ENCODE peak calls at places on chromosomes 12 and 14, in six cellular contexts. One of them, this sample, is unnamed.

GRCh38 chr14:86003998-86004397 is 474.1 kb downstream of the FLRT2 start:
- DNase-seq in tibial artery: no peak
- DNase-seq in AG04450: no peak
- DNase-seq in foreskin keratinocyte: no peak
- DNase-seq in left lung: no peak
- DNase-seq in astrocyte of the cerebellum: no peak
- DNase-seq in this sample: peak

GRCh38 chr12:50221228-50222008 is 54.2 kb upstream of the CERS5 start:
- DNase-seq in AG04450: peak
- DNase-seq in foreskin keratinocyte: no peak
- DNase-seq in tibial artery: no peak
- DNase-seq in left lung: no peak
- DNase-seq in astrocyte of the cerebellum: peak
- DNase-seq in this sample: peak

GRCh38 chr12:90024261-90024660 is 315.6 kb upstream of the ATP2B1 start:
- DNase-seq in left lung: no peak
- DNase-seq in foreskin keratinocyte: no peak
- DNase-seq in AG04450: peak
- DNase-seq in astrocyte of the cerebellum: no peak
- DNase-seq in tibial artery: no peak
- DNase-seq in this sample: no peak

GRCh38 chr14:101590062-101590461 is 28.8 kb downstream of the DIO3 start:
- DNase-seq in left lung: peak
- DNase-seq in AG04450: no peak
- DNase-seq in astrocyte of the cerebellum: no peak
- DNase-seq in foreskin keratinocyte: no peak
- DNase-seq in tibial artery: no peak
- DNase-seq in this sample: no peak

GRCh38 chr12:92185052-92185451 is 39.4 kb upstream of the BTG1 start:
- DNase-seq in AG04450: no peak
- DNase-seq in foreskin keratinocyte: no peak
- DNase-seq in astrocyte of the cerebellum: no peak
- DNase-seq in left lung: no peak
- DNase-seq in tibial artery: no peak
- DNase-seq in this sample: no peak

GRCh38 chr12:58169826-58170225 is 228.5 kb downstream of the ATP23 start:
- DNase-seq in astrocyte of the cerebellum: no peak
- DNase-seq in AG04450: no peak
- DNase-seq in tibial artery: no peak
- DNase-seq in left lung: no peak
- DNase-seq in foreskin keratinocyte: no peak
- DNase-seq in this sample: no peak

GRCh38 chr12:76680940-76681339 is 83.0 kb upstream of the ZDHHC17 start:
- DNase-seq in tibial artery: no peak
- DNase-seq in left lung: no peak
- DNase-seq in foreskin keratinocyte: no peak
- DNase-seq in AG04450: peak
- DNase-seq in astrocyte of the cerebellum: no peak
- DNase-seq in this sample: no peak

GRCh38 chr12:113469893-113470743 is 1.6 kb downstream of the LHX5 start:
- DNase-seq in tibial artery: no peak
- DNase-seq in AG04450: no peak
- DNase-seq in foreskin keratinocyte: no peak
- DNase-seq in left lung: no peak
- DNase-seq in astrocyte of the cerebellum: no peak
- DNase-seq in this sample: no peak

DNA sequence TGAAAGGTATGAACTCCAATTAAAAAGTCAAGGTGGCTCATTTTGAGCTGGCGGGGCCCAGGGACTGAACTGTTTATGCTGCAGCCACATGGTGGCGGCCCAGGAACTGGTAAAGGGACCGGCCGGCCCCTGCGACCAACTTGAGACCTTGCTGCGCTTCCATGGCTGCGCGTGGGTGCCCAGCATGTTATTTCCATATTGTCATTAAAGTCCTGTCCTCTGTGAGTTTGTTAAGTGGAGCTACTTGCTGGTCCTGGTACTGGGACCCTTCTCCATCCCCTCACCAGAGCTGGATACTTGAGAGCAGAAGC is 62.3 kb downstream of the BEGAIN start:
- DNase-seq in left lung: peak
- DNase-seq in AG04450: no peak
- DNase-seq in tibial artery: peak
- DNase-seq in foreskin keratinocyte: no peak
- DNase-seq in astrocyte of the cerebellum: no peak
- DNase-seq in this sample: no peak
- TF ChIP-seq CTCF in left lung: no peak
- TF ChIP-seq CTCF in AG04450: peak
- TF ChIP-seq CTCF in tibial artery: no peak
- TF ChIP-seq CTCF in foreskin keratinocyte: peak
- TF ChIP-seq CTCF in astrocyte of the cerebellum: peak
- TF ChIP-seq CTCF in this sample: no peak

DNA sequence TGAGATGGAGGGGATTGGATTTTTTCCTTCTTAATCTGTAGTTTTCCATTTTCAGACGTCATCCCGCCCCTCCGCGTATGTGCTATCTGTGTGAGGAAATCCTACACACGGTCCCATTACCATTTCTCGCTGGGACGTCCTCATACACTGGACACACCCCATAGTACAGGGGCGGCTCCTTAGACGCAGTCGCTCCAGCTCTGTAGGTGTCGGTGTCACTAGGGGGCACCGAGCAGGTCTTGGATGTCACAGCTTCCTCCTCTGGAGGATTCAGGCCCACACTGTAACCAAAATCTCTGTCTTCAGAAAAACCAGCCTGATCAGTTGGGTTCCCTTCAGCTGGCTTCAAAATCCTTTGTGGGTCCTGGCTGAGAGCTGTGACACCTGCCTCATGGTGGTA is 7.1 kb downstream of the ANKLE2 start:
- DNase-seq in left lung: peak
- DNase-seq in astrocyte of the cerebellum: no peak
- DNase-seq in AG04450: no peak
- DNase-seq in tibial artery: no peak
- DNase-seq in foreskin keratinocyte: no peak
- DNase-seq in this sample: no peak
- TF ChIP-seq CTCF in left lung: no peak
- TF ChIP-seq CTCF in astrocyte of the cerebellum: no peak
- TF ChIP-seq CTCF in AG04450: no peak
- TF ChIP-seq CTCF in tibial artery: no peak
- TF ChIP-seq CTCF in foreskin keratinocyte: no peak
- TF ChIP-seq CTCF in this sample: no peak

GRCh38 chr12:13536219-13536910 is 339.8 kb downstream of the EMP1 start:
- DNase-seq in astrocyte of the cerebellum: no peak
- DNase-seq in left lung: no peak
- DNase-seq in foreskin keratinocyte: no peak
- DNase-seq in tibial artery: no peak
- DNase-seq in AG04450: no peak
- DNase-seq in this sample: no peak
- TF ChIP-seq CTCF in astrocyte of the cerebellum: no peak
- TF ChIP-seq CTCF in left lung: no peak
- TF ChIP-seq CTCF in foreskin keratinocyte: no peak
- TF ChIP-seq CTCF in tibial artery: no peak
- TF ChIP-seq CTCF in AG04450: no peak
- TF ChIP-seq CTCF in this sample: no peak

GRCh38 chr14:97777622-97778021 is 980.4 kb downstream of the VRK1 start:
- DNase-seq in foreskin keratinocyte: no peak
- DNase-seq in left lung: no peak
- DNase-seq in tibial artery: no peak
- DNase-seq in astrocyte of the cerebellum: no peak
- DNase-seq in AG04450: no peak
- DNase-seq in this sample: no peak
- TF ChIP-seq CTCF in foreskin keratinocyte: no peak
- TF ChIP-seq CTCF in left lung: no peak
- TF ChIP-seq CTCF in tibial artery: no peak
- TF ChIP-seq CTCF in astrocyte of the cerebellum: no peak
- TF ChIP-seq CTCF in AG04450: no peak
- TF ChIP-seq CTCF in this sample: no peak

GRCh38 chr12:93563807-93564538 is 8.5 kb upstream of the SOCS2 start:
- DNase-seq in foreskin keratinocyte: no peak
- DNase-seq in astrocyte of the cerebellum: no peak
- DNase-seq in left lung: no peak
- DNase-seq in tibial artery: no peak
- DNase-seq in AG04450: no peak
- DNase-seq in this sample: peak
- TF ChIP-seq CTCF in foreskin keratinocyte: peak
- TF ChIP-seq CTCF in astrocyte of the cerebellum: peak
- TF ChIP-seq CTCF in left lung: no peak
- TF ChIP-seq CTCF in tibial artery: no peak
- TF ChIP-seq CTCF in AG04450: peak
- TF ChIP-seq CTCF in this sample: peak

DNA sequence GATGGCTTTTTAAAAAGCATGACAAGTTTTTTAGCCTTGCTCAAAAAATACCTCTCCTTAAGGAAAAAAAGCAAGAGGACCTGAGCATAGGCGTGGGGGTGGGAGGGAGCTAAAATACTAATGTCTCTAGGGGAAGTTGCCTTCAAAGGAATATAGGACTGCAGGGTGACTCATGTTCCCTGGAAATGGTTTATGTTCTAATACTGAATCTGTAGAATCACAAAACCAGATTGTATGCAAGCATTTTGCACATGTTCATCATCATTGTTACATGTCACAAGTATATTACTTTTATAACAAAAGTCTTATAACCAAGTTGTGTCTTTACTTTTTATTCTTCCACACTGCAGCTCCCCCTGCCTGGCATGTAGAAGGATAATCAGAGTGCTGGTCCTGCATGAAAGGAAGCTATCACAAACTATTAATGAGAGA is 36.6 kb downstream of the GPR135 start:
- DNase-seq in left lung: no peak
- DNase-seq in tibial artery: no peak
- DNase-seq in astrocyte of the cerebellum: peak
- DNase-seq in AG04450: peak
- DNase-seq in foreskin keratinocyte: no peak
- DNase-seq in this sample: peak
- TF ChIP-seq CTCF in left lung: no peak
- TF ChIP-seq CTCF in tibial artery: peak
- TF ChIP-seq CTCF in astrocyte of the cerebellum: peak
- TF ChIP-seq CTCF in AG04450: peak
- TF ChIP-seq CTCF in foreskin keratinocyte: peak
- TF ChIP-seq CTCF in this sample: no peak

GRCh38 chr12:101117842-101118241 is 92.2 kb downstream of the SLC5A8 start:
- DNase-seq in left lung: no peak
- DNase-seq in tibial artery: no peak
- DNase-seq in AG04450: no peak
- DNase-seq in foreskin keratinocyte: no peak
- DNase-seq in astrocyte of the cerebellum: no peak
- DNase-seq in this sample: no peak
- TF ChIP-seq CTCF in left lung: no peak
- TF ChIP-seq CTCF in tibial artery: no peak
- TF ChIP-seq CTCF in AG04450: no peak
- TF ChIP-seq CTCF in foreskin keratinocyte: no peak
- TF ChIP-seq CTCF in astrocyte of the cerebellum: no peak
- TF ChIP-seq CTCF in this sample: no peak

DNA sequence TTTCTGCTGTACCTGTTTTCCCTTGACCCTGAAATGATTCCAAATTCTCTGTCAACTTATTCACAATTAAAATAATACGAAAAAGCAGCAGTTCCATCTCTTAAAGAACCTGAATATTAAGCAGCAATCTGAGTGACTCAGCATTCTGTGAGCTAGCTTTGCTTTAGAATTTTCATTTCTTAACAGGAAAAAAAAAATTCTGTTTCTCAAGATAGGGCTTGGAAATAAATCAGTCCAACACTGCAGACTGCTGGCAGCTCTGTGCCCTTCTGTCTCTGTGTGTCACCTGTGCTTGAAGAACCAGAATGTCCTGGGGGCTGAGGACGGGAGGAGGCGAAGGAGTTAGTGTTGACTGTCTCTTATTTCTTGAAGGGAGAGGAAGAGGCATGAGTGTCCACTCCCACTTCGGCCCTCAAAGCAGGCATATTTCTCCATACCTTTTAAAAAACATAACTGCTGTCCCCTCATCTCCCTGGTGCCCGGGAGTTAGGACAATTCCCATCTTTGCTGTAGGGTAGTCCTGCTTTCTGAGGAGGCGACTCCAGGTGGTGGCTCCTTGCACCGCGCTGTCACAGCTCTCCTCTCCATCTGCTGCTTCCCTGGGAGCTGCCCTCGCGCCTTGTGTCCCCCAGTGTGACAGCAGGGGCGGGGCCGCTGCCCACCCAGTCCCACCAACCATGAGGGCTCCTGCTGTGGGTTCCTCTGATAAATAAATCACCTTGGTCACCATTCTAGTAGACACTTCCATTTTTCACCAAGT is 203.1 kb downstream of the CALM1 start:
- DNase-seq in tibial artery: no peak
- DNase-seq in left lung: no peak
- DNase-seq in astrocyte of the cerebellum: no peak
- DNase-seq in AG04450: no peak
- DNase-seq in foreskin keratinocyte: no peak
- DNase-seq in this sample: peak
- TF ChIP-seq CTCF in tibial artery: peak
- TF ChIP-seq CTCF in left lung: no peak
- TF ChIP-seq CTCF in astrocyte of the cerebellum: peak
- TF ChIP-seq CTCF in AG04450: no peak
- TF ChIP-seq CTCF in foreskin keratinocyte: peak
- TF ChIP-seq CTCF in this sample: peak

GRCh38 chr14:24144451-24144850 is 2.0 kb downstream of the PSME2 start:
- DNase-seq in tibial artery: no peak
- DNase-seq in AG04450: no peak
- DNase-seq in left lung: no peak
- DNase-seq in foreskin keratinocyte: no peak
- DNase-seq in astrocyte of the cerebellum: no peak
- DNase-seq in this sample: no peak

GRCh38 chr14:24138396-24139271 is 2.6 kb downstream of the PSME1 start:
- DNase-seq in foreskin keratinocyte: no peak
- DNase-seq in left lung: no peak
- DNase-seq in astrocyte of the cerebellum: no peak
- DNase-seq in AG04450: no peak
- DNase-seq in tibial artery: no peak
- DNase-seq in this sample: no peak

GRCh38 chr14:24139272-24139934 is 2.0 kb downstream of the EMC9 start:
- DNase-seq in astrocyte of the cerebellum: no peak
- DNase-seq in foreskin keratinocyte: no peak
- DNase-seq in AG04450: no peak
- DNase-seq in tibial artery: no peak
- DNase-seq in left lung: no peak
- DNase-seq in this sample: no peak

GRCh38 chr14:24143511-24143910 is 2.1 kb upstream of the EMC9 start:
- DNase-seq in astrocyte of the cerebellum: no peak
- DNase-seq in tibial artery: no peak
- DNase-seq in AG04450: no peak
- DNase-seq in left lung: no peak
- DNase-seq in foreskin keratinocyte: no peak
- DNase-seq in this sample: no peak

DNA sequence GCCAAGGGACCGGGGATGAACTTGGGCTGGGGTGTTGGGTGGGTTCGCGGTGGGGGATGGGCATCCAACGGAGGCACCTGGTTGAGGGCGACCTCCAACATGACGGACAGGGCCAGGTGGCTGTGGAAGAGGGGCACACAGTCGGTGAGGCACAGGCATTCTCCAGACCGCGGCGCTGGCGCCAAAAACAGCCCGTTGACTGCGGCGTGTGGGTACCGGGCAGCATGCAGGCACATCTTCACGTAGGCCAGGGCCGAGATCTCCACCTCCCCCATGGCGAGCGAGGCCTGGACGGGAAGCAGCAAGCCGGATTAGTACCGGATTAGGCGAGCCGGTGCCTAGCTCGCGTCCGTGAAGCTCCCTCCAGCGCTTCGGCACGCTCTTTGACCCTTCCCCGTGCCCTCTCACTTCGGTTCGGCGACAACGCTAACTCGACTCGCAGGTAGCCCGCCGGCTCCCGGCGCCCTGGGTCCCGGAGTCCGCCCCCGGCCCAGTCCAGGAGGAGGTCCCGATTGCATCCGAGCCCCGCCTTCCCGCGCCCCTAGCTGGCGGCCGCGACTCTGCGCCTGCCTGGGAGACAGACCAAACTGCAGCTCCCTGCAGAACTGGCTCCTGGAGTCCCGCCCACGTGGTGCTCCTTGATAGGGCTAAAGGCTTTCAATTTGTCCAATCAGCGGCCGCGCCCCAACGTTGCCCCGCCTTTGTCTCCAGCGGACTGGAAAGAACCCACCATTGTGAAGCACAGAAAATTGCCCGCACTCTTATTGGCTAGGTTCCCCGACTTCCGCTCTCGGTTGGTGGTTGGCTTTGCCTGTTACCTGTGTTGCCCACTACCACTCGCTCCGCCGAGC is at the start of gene EMC9:
- DNase-seq in left lung: peak
- DNase-seq in foreskin keratinocyte: peak
- DNase-seq in tibial artery: peak
- DNase-seq in astrocyte of the cerebellum: peak
- DNase-seq in AG04450: peak
- DNase-seq in this sample: peak
- TF ChIP-seq CTCF in left lung: peak
- TF ChIP-seq CTCF in foreskin keratinocyte: peak
- TF ChIP-seq CTCF in tibial artery: peak
- TF ChIP-seq CTCF in astrocyte of the cerebellum: peak
- TF ChIP-seq CTCF in AG04450: peak
- TF ChIP-seq CTCF in this sample: peak